ENCODE peak calls at places on chromosome 10, in eight cellular contexts. One of them, this sample, is unnamed.

GRCh38 chr10:15898046-15898445 is 37.7 kb upstream of the MINDY3 start:
- DNase-seq in tibial nerve: no peak
- DNase-seq in body of pancreas: no peak
- DNase-seq in stomach: no peak
- DNase-seq in heart left ventricle: no peak
- DNase-seq in A549: peak; percentile 13
- DNase-seq in upper lobe of left lung: no peak
- DNase-seq in prostate gland: no peak
- DNase-seq in this sample: no peak

GRCh38 chr10:75952093-75952492 is 520.7 kb downstream of the LRMDA start:
- DNase-seq in stomach: no peak
- DNase-seq in tibial nerve: no peak
- DNase-seq in heart left ventricle: no peak
- DNase-seq in body of pancreas: no peak
- DNase-seq in prostate gland: no peak
- DNase-seq in upper lobe of left lung: no peak
- DNase-seq in A549: no peak
- DNase-seq in this sample: no peak

GRCh38 chr10:121131426-121132277 is 280.5 kb downstream of the WDR11 start:
- DNase-seq in body of pancreas: no peak
- DNase-seq in heart left ventricle: no peak
- DNase-seq in tibial nerve: peak; percentile 21
- DNase-seq in A549: no peak
- DNase-seq in upper lobe of left lung: peak; percentile 30
- DNase-seq in prostate gland: no peak
- DNase-seq in stomach: no peak
- DNase-seq in this sample: no peak

GRCh38 chr10:125035136-125035535 is 93.2 kb downstream of the ZRANB1 start:
- DNase-seq in body of pancreas: no peak
- DNase-seq in A549: peak; percentile 40
- DNase-seq in prostate gland: no peak
- DNase-seq in tibial nerve: no peak
- DNase-seq in heart left ventricle: no peak
- DNase-seq in upper lobe of left lung: no peak
- DNase-seq in stomach: no peak
- DNase-seq in this sample: no peak

GRCh38 chr10:83427101-83427500 is 712.2 kb upstream of the GHITM start:
- DNase-seq in tibial nerve: no peak
- DNase-seq in A549: no peak
- DNase-seq in body of pancreas: no peak
- DNase-seq in heart left ventricle: no peak
- DNase-seq in stomach: no peak
- DNase-seq in upper lobe of left lung: no peak
- DNase-seq in prostate gland: no peak
- DNase-seq in this sample: no peak

GRCh38 chr10:33127622-33128021 is 169.6 kb upstream of the ITGB1 start:
- DNase-seq in prostate gland: no peak
- DNase-seq in stomach: no peak
- DNase-seq in A549: no peak
- DNase-seq in body of pancreas: no peak
- DNase-seq in tibial nerve: no peak
- DNase-seq in heart left ventricle: no peak
- DNase-seq in upper lobe of left lung: no peak
- DNase-seq in this sample: no peak

GRCh38 chr10:5897504-5897903 is 7.5 kb downstream of the FBH1 start:
- DNase-seq in body of pancreas: no peak
- DNase-seq in tibial nerve: no peak
- DNase-seq in heart left ventricle: no peak
- DNase-seq in stomach: peak; percentile 24
- DNase-seq in prostate gland: no peak
- DNase-seq in A549: no peak
- DNase-seq in upper lobe of left lung: no peak
- DNase-seq in this sample: peak; percentile 31

GRCh38 chr10:60314306-60314940 is 75.3 kb downstream of the ANK3 start:
- DNase-seq in body of pancreas: no peak
- DNase-seq in A549: peak; percentile 4
- DNase-seq in upper lobe of left lung: no peak
- DNase-seq in prostate gland: no peak
- DNase-seq in stomach: no peak
- DNase-seq in tibial nerve: no peak
- DNase-seq in heart left ventricle: no peak
- DNase-seq in this sample: no peak

GRCh38 chr10:95392711-95393164 is 101.9 kb upstream of the PDLIM1 start:
- DNase-seq in heart left ventricle: no peak
- DNase-seq in body of pancreas: no peak
- DNase-seq in A549: no peak
- DNase-seq in stomach: no peak
- DNase-seq in prostate gland: no peak
- DNase-seq in upper lobe of left lung: no peak
- DNase-seq in tibial nerve: no peak
- DNase-seq in this sample: no peak

GRCh38 chr10:15144788-15145187 is 23.7 kb downstream of the NMT2 start:
- DNase-seq in A549: no peak
- DNase-seq in upper lobe of left lung: no peak
- DNase-seq in prostate gland: no peak
- DNase-seq in stomach: no peak
- DNase-seq in heart left ventricle: no peak
- DNase-seq in tibial nerve: no peak
- DNase-seq in body of pancreas: no peak
- DNase-seq in this sample: no peak

GRCh38 chr10:119167041-119167440 is 1.5 kb upstream of the SFXN4 start:
- DNase-seq in stomach: no peak
- DNase-seq in upper lobe of left lung: no peak
- DNase-seq in body of pancreas: no peak
- DNase-seq in tibial nerve: no peak
- DNase-seq in heart left ventricle: no peak
- DNase-seq in prostate gland: no peak
- DNase-seq in A549: no peak
- DNase-seq in this sample: no peak

GRCh38 chr10:7121154-7121797 is 289.6 kb downstream of the SFMBT2 start:
- DNase-seq in stomach: peak; percentile 43
- DNase-seq in A549: peak; percentile 62
- DNase-seq in tibial nerve: no peak
- DNase-seq in heart left ventricle: peak; percentile 34
- DNase-seq in upper lobe of left lung: no peak
- DNase-seq in prostate gland: peak; percentile 32
- DNase-seq in body of pancreas: peak; percentile 34
- DNase-seq in this sample: no peak

GRCh38 chr10:113924664-113925063 is 70.2 kb downstream of the NHLRC2 start:
- DNase-seq in body of pancreas: no peak
- DNase-seq in tibial nerve: no peak
- DNase-seq in A549: no peak
- DNase-seq in upper lobe of left lung: no peak
- DNase-seq in stomach: no peak
- DNase-seq in heart left ventricle: no peak
- DNase-seq in prostate gland: no peak
- DNase-seq in this sample: no peak

GRCh38 chr10:126380352-126381076 is 7.8 kb downstream of the ADAM12 start:
- DNase-seq in heart left ventricle: no peak
- DNase-seq in upper lobe of left lung: no peak
- DNase-seq in body of pancreas: no peak
- DNase-seq in A549: no peak
- DNase-seq in tibial nerve: no peak
- DNase-seq in prostate gland: no peak
- DNase-seq in stomach: no peak
- DNase-seq in this sample: no peak

GRCh38 chr10:126759531-126759930 is 89.0 kb upstream of the C10orf90 start:
- DNase-seq in stomach: no peak
- DNase-seq in tibial nerve: no peak
- DNase-seq in upper lobe of left lung: no peak
- DNase-seq in heart left ventricle: no peak
- DNase-seq in body of pancreas: no peak
- DNase-seq in prostate gland: no peak
- DNase-seq in A549: no peak
- DNase-seq in this sample: no peak

GRCh38 chr10:14564268-14564744 is 210.4 kb downstream of the FAM107B start:
- DNase-seq in body of pancreas: no peak
- DNase-seq in prostate gland: no peak
- DNase-seq in stomach: no peak
- DNase-seq in A549: no peak
- DNase-seq in heart left ventricle: no peak
- DNase-seq in upper lobe of left lung: no peak
- DNase-seq in tibial nerve: no peak
- DNase-seq in this sample: no peak

GRCh38 chr10:18343573-18343972 is 203.3 kb downstream of the CACNB2 start:
- DNase-seq in prostate gland: no peak
- DNase-seq in heart left ventricle: no peak
- DNase-seq in tibial nerve: no peak
- DNase-seq in A549: no peak
- DNase-seq in upper lobe of left lung: no peak
- DNase-seq in body of pancreas: no peak
- DNase-seq in stomach: no peak
- DNase-seq in this sample: no peak

GRCh38 chr10:87064651-87065050 is 30.0 kb downstream of the GLUD1 start:
- DNase-seq in A549: no peak
- DNase-seq in upper lobe of left lung: no peak
- DNase-seq in prostate gland: no peak
- DNase-seq in heart left ventricle: no peak
- DNase-seq in body of pancreas: peak; percentile 46
- DNase-seq in tibial nerve: no peak
- DNase-seq in stomach: no peak
- DNase-seq in this sample: no peak

GRCh38 chr10:76305930-76306612 is 874.6 kb downstream of the LRMDA start:
- DNase-seq in heart left ventricle: no peak
- DNase-seq in body of pancreas: no peak
- DNase-seq in prostate gland: no peak
- DNase-seq in stomach: no peak
- DNase-seq in tibial nerve: no peak
- DNase-seq in upper lobe of left lung: no peak
- DNase-seq in A549: no peak
- DNase-seq in this sample: no peak

GRCh38 chr10:102267748-102268147 is 22.4 kb downstream of the GBF1 start:
- DNase-seq in stomach: no peak
- DNase-seq in A549: no peak
- DNase-seq in prostate gland: no peak
- DNase-seq in upper lobe of left lung: no peak
- DNase-seq in tibial nerve: no peak
- DNase-seq in heart left ventricle: no peak
- DNase-seq in body of pancreas: no peak
- DNase-seq in this sample: no peak

GRCh38 chr10:3808689-3809199 is 23.7 kb upstream of the KLF6 start:
- DNase-seq in tibial nerve: no peak
- DNase-seq in heart left ventricle: no peak
- DNase-seq in stomach: no peak
- DNase-seq in body of pancreas: no peak
- DNase-seq in prostate gland: no peak
- DNase-seq in upper lobe of left lung: no peak
- DNase-seq in A549: no peak
- DNase-seq in this sample: no peak

GRCh38 chr10:80917636-80918035 is 379.9 kb downstream of the SH2D4B start:
- DNase-seq in stomach: no peak
- DNase-seq in prostate gland: no peak
- DNase-seq in A549: no peak
- DNase-seq in tibial nerve: no peak
- DNase-seq in upper lobe of left lung: no peak
- DNase-seq in body of pancreas: no peak
- DNase-seq in heart left ventricle: no peak
- DNase-seq in this sample: no peak

GRCh38 chr10:88110355-88110754 is 246.9 kb downstream of the PTEN start:
- DNase-seq in A549: peak; percentile 52
- DNase-seq in tibial nerve: no peak
- DNase-seq in prostate gland: no peak
- DNase-seq in stomach: no peak
- DNase-seq in upper lobe of left lung: no peak
- DNase-seq in body of pancreas: no peak
- DNase-seq in heart left ventricle: no peak
- DNase-seq in this sample: no peak

GRCh38 chr10:30792025-30792424 is 162.5 kb upstream of the LYZL2 start:
- DNase-seq in stomach: no peak
- DNase-seq in upper lobe of left lung: no peak
- DNase-seq in body of pancreas: no peak
- DNase-seq in A549: no peak
- DNase-seq in tibial nerve: no peak
- DNase-seq in heart left ventricle: no peak
- DNase-seq in prostate gland: no peak
- DNase-seq in this sample: no peak
- H3K4me3 ChIP-seq in stomach: no peak overlapping the region
- H3K4me3 ChIP-seq in upper lobe of left lung: no peak overlapping the region
- H3K4me3 ChIP-seq in body of pancreas: no peak overlapping the region
- H3K4me3 ChIP-seq in A549: no peak overlapping the region
- H3K4me3 ChIP-seq in tibial nerve: no peak overlapping the region
- H3K4me3 ChIP-seq in heart left ventricle: no peak overlapping the region
- H3K4me3 ChIP-seq in prostate gland: no peak overlapping the region
- H3K4me3 ChIP-seq in this sample: no peak overlapping the region

GRCh38 chr10:104209575-104210198 is 22.5 kb downstream of the CFAP43 start:
- DNase-seq in A549: peak; percentile 51
- DNase-seq in stomach: no peak
- DNase-seq in body of pancreas: peak; percentile 52
- DNase-seq in heart left ventricle: no peak
- DNase-seq in prostate gland: no peak
- DNase-seq in upper lobe of left lung: no peak
- DNase-seq in tibial nerve: no peak
- DNase-seq in this sample: no peak
- TF ChIP-seq CTCF in A549: peak; percentile 82
- TF ChIP-seq CTCF in stomach: peak; percentile 16
- TF ChIP-seq CTCF in body of pancreas: peak; percentile 52
- TF ChIP-seq CTCF in heart left ventricle: peak; percentile 50
- TF ChIP-seq CTCF in prostate gland: no peak
- TF ChIP-seq CTCF in upper lobe of left lung: peak; percentile 49
- TF ChIP-seq CTCF in tibial nerve: peak; percentile 32
- TF ChIP-seq CTCF in this sample: no peak

DNA sequence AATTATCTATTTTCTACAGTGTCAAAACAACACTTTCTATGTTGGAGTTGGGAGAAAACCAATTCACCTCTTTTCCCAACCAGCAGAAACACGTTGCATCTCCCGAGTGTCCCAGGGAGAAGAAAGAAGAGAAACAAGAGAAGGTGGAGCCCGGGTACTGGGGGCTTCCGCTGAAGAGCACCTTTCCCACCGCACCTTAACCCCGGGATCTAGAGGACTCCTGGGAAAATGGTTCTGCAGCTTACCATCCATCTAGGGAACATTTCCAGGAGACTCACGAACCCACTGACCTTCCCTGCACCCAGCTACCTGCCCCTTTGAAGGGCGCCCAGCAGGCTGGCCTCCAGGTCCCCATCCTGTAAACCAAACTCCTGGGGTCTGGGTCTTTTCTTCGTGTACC is 346.8 kb downstream of the TCERG1L start:
- DNase-seq in stomach: no peak
- DNase-seq in body of pancreas: no peak
- DNase-seq in heart left ventricle: no peak
- DNase-seq in upper lobe of left lung: no peak
- DNase-seq in prostate gland: no peak
- DNase-seq in A549: no peak
- DNase-seq in tibial nerve: no peak
- DNase-seq in this sample: no peak
- TF ChIP-seq POLR2A in stomach: no peak
- TF ChIP-seq POLR2A in body of pancreas: no peak
- TF ChIP-seq POLR2A in heart left ventricle: no peak
- TF ChIP-seq POLR2A in upper lobe of left lung: no peak
- TF ChIP-seq POLR2A in prostate gland: no peak
- TF ChIP-seq POLR2A in A549: no peak
- TF ChIP-seq POLR2A in tibial nerve: no peak
- TF ChIP-seq POLR2A in this sample: no peak

DNA sequence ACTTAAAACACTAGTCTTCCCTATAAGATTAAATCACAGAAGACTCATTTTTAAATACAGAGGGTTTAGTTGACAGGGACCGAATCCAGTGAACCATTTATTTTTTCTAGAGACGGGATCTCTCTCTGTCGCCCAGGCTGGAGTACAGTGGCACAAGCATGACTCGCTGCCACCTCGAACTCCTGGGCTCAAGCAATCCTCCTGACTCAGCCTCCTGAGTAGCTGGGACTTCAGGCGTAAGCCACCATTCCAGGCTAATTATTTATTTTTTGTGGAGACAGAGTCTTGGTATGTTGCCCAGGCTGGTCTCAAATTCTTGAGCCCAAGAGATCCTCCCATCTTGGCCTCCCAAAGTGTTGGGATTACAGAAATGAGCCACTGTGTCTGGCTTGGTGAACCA is 20.9 kb upstream of the LYZL1 start:
- DNase-seq in A549: no peak
- DNase-seq in upper lobe of left lung: no peak
- DNase-seq in heart left ventricle: no peak
- DNase-seq in body of pancreas: no peak
- DNase-seq in prostate gland: no peak
- DNase-seq in tibial nerve: no peak
- DNase-seq in stomach: no peak
- DNase-seq in this sample: no peak
- H3K4me3 ChIP-seq in A549: no peak overlapping the region
- H3K4me3 ChIP-seq in upper lobe of left lung: no peak overlapping the region
- H3K4me3 ChIP-seq in heart left ventricle: no peak overlapping the region
- H3K4me3 ChIP-seq in body of pancreas: no peak overlapping the region
- H3K4me3 ChIP-seq in prostate gland: no peak overlapping the region
- H3K4me3 ChIP-seq in tibial nerve: no peak overlapping the region
- H3K4me3 ChIP-seq in stomach: no peak overlapping the region
- H3K4me3 ChIP-seq in this sample: no peak overlapping the region

This sample was measured in lower leg skin.